ENCODE peak calls at places on chromosomes 1 and 21, in four cellular contexts. One of them, this sample, is unnamed.

GRCh38 chr1:43582162-43582566 is 51.5 kb downstream of the PTPRF start:
- DNase-seq in mesenteric fat pad: no peak
- DNase-seq in AG08396: peak; percentile 96
- DNase-seq in suprapubic skin: no peak
- DNase-seq in this sample: peak; percentile 99

GRCh38 chr1:199877626-199878384 is 149.7 kb upstream of the NR5A2 start:
- DNase-seq in mesenteric fat pad: no peak
- DNase-seq in AG08396: no peak
- DNase-seq in suprapubic skin: no peak
- DNase-seq in this sample: no peak

GRCh38 chr21:32147041-32147440 is 131.8 kb downstream of the MIS18A start:
- DNase-seq in mesenteric fat pad: no peak
- DNase-seq in AG08396: no peak
- DNase-seq in suprapubic skin: no peak
- DNase-seq in this sample: no peak

GRCh38 chr1:223514644-223515043 is 121.4 kb downstream of the CCDC185 start:
- DNase-seq in mesenteric fat pad: no peak
- DNase-seq in AG08396: no peak
- DNase-seq in suprapubic skin: no peak
- DNase-seq in this sample: no peak

GRCh38 chr1:111851552-111851951 is 95.9 kb downstream of the DDX20 start:
- DNase-seq in mesenteric fat pad: no peak
- DNase-seq in AG08396: no peak
- DNase-seq in suprapubic skin: no peak
- DNase-seq in this sample: no peak

GRCh38 chr1:81477704-81478103 is 323.0 kb upstream of the ADGRL2 start:
- DNase-seq in mesenteric fat pad: no peak
- DNase-seq in AG08396: peak; percentile 5
- DNase-seq in suprapubic skin: no peak
- DNase-seq in this sample: peak; percentile 3

GRCh38 chr1:9289724-9290493 is 2.8 kb upstream of the SPSB1 start:
- DNase-seq in mesenteric fat pad: no peak
- DNase-seq in AG08396: peak; percentile 72
- DNase-seq in suprapubic skin: peak; percentile 91
- DNase-seq in this sample: peak; percentile 58

GRCh38 chr21:39175154-39175553 is 8.1 kb downstream of the PSMG1 start:
- DNase-seq in mesenteric fat pad: no peak
- DNase-seq in AG08396: no peak
- DNase-seq in suprapubic skin: no peak
- DNase-seq in this sample: no peak

GRCh38 chr1:190140644-190141043 is 337.0 kb downstream of the BRINP3 start:
- DNase-seq in mesenteric fat pad: no peak
- DNase-seq in AG08396: no peak
- DNase-seq in suprapubic skin: no peak
- DNase-seq in this sample: no peak

GRCh38 chr1:155116113-155116764 is 11.4 kb upstream of the EFNA1 start:
- DNase-seq in mesenteric fat pad: no peak
- DNase-seq in AG08396: no peak
- DNase-seq in suprapubic skin: no peak
- DNase-seq in this sample: no peak

GRCh38 chr1:36306210-36306901 is at the start of gene SH3D21:
- DNase-seq in mesenteric fat pad: no peak
- DNase-seq in AG08396: peak; percentile 47
- DNase-seq in suprapubic skin: peak; percentile 72
- DNase-seq in this sample: no peak

GRCh38 chr21:38533887-38534286 is 35.6 kb upstream of the ERG start:
- DNase-seq in mesenteric fat pad: no peak
- DNase-seq in AG08396: no peak
- DNase-seq in suprapubic skin: no peak
- DNase-seq in this sample: no peak

GRCh38 chr1:236140705-236141446 is 1.5 kb upstream of the GPR137B start:
- DNase-seq in mesenteric fat pad: no peak
- DNase-seq in AG08396: no peak
- DNase-seq in suprapubic skin: no peak
- DNase-seq in this sample: no peak

GRCh38 chr21:29084372-29084771 is 10.9 kb upstream of the CCT8 start:
- DNase-seq in mesenteric fat pad: no peak
- DNase-seq in AG08396: no peak
- DNase-seq in suprapubic skin: no peak
- DNase-seq in this sample: no peak

This sample was measured in A172.